ENCODE peak calls at places on chromosomes 1 and 21, in seven cellular contexts. G, U, M, D, I, K and Y are unnamed samples.

GRCh38 chr1:22387888-22388564 is 63.6 kb upstream of the ZBTB40 start:
- ATAC-seq in G (no peak), U (no peak), M (no peak), D (no peak), I (no peak), K (no peak), Y (no peak)

GRCh38 chr1:174448964-174449363 is 1.2 kb downstream of the GPR52 start:
- ATAC-seq in G (no peak), U (no peak), M (no peak), D (no peak), I (no peak), K (no peak), Y (no peak)

GRCh38 chr1:1846386-1846918 is 44.4 kb downstream of the GNB1 start:
- ATAC-seq in G (no peak), U (no peak), M (no peak), D (no peak), I (no peak), K (no peak), Y (no peak)

GRCh38 chr1:17930635-17931034 is 175.5 kb downstream of the ACTL8 start:
- ATAC-seq in G (no peak), U (no peak), M (no peak), D (peak), I (no peak), K (no peak), Y (no peak)

GRCh38 chr1:48946070-48946469 is 169.4 kb upstream of the BEND5 start:
- ATAC-seq in G (no peak), U (no peak), M (no peak), D (no peak), I (no peak), K (no peak), Y (no peak)

GRCh38 chr1:235100124-235100801 is 28.4 kb downstream of the TOMM20 start:
- ATAC-seq in G (no peak), U (no peak), M (no peak), D (peak), I (no peak), K (no peak), Y (no peak)

GRCh38 chr1:117113199-117113598 is 8.3 kb downstream of the TRIM45 start:
- ATAC-seq in G (no peak), U (no peak), M (no peak), D (no peak), I (no peak), K (no peak), Y (no peak)

GRCh38 chr1:160672789-160673695 is 26.2 kb upstream of the SLAMF1 start:
- ATAC-seq in G (peak), U (peak), M (peak), D (no peak), I (peak), K (no peak), Y (no peak)

GRCh38 chr1:167430134-167430848 is 88.0 kb downstream of the CD247 start:
- ATAC-seq in G (peak), U (no peak), M (no peak), D (no peak), I (peak), K (no peak), Y (peak)

GRCh38 chr1:112317140-112317539 is 78.9 kb upstream of the CTTNBP2NL start:
- ATAC-seq in G (no peak), U (peak), M (peak), D (peak), I (no peak), K (no peak), Y (no peak)

GRCh38 chr1:41641483-41641829 is 157.0 kb upstream of the EDN2 start:
- ATAC-seq in G (peak), U (no peak), M (no peak), D (no peak), I (no peak), K (no peak), Y (no peak)

GRCh38 chr1:116497660-116498059 is 73.2 kb downstream of the CD58 start:
- ATAC-seq in G (no peak), U (no peak), M (peak), D (no peak), I (no peak), K (no peak), Y (no peak)

GRCh38 chr1:31736675-31737074 is 27.5 kb downstream of the ADGRB2 start:
- ATAC-seq in G (peak), U (no peak), M (peak), D (no peak), I (no peak), K (no peak), Y (peak)

GRCh38 chr1:100361249-100362089 is 9.2 kb downstream of the CDC14A start:
- ATAC-seq in G (no peak), U (no peak), M (no peak), D (no peak), I (no peak), K (no peak), Y (peak)

GRCh38 chr1:193179094-193179493 is 7.3 kb downstream of the B3GALT2 start:
- ATAC-seq in G (no peak), U (no peak), M (no peak), D (no peak), I (no peak), K (no peak), Y (no peak)

GRCh38 chr21:32624726-32625125 is 12.5 kb upstream of the CFAP298 start:
- ATAC-seq in G (no peak), U (no peak), M (no peak), D (no peak), I (no peak), K (peak), Y (peak)

GRCh38 chr1:110462964-110463363 is 12.0 kb downstream of the PROK1 start:
- ATAC-seq in G (no peak), U (no peak), M (no peak), D (no peak), I (no peak), K (peak), Y (no peak)

GRCh38 chr1:207034208-207034607 is 1.7 kb upstream of the C1orf116 start:
- ATAC-seq in G (no peak), U (no peak), M (no peak), D (no peak), I (no peak), K (no peak), Y (peak)

GRCh38 chr1:44675186-44675585 is 672 bp downstream of the ARMH1 start:
- ATAC-seq in G (no peak), U (no peak), M (no peak), D (no peak), I (no peak), K (no peak), Y (no peak)

GRCh38 chr1:10508511-10508951 is 33.8 kb downstream of the PEX14 start:
- ATAC-seq in G (no peak), U (no peak), M (no peak), D (peak), I (no peak), K (no peak), Y (peak)

GRCh38 chr1:23081376-23081775 is 62.1 kb downstream of the KDM1A start:
- ATAC-seq in G (no peak), U (no peak), M (no peak), D (no peak), I (no peak), K (peak), Y (no peak)

GRCh38 chr21:45957986-45958610 is 23.5 kb upstream of the COL6A1 start:
- ATAC-seq in G (no peak), U (peak), M (peak), D (peak), I (no peak), K (no peak), Y (peak)

GRCh38 chr1:14334336-14335176 is 263.9 kb upstream of the KAZN start:
- ATAC-seq in G (no peak), U (no peak), M (no peak), D (no peak), I (no peak), K (peak), Y (no peak)

GRCh38 chr1:175072131-175072941 is 4.7 kb downstream of the TNN start:
- ATAC-seq in G (no peak), U (peak), M (no peak), D (peak), I (peak), K (no peak), Y (no peak)

GRCh38 chr1:21955474-21956281 is 18.6 kb upstream of the HSPG2 start:
- ATAC-seq in G (no peak), U (no peak), M (no peak), D (peak), I (no peak), K (no peak), Y (peak)